ENCODE peak calls at places on chromosome X, in five cellular contexts. V is mesendoderm, F is IMR-90, L is kidney, H is cardiac muscle cell. D is an unnamed sample.

GRCh38 chrX:2188316-2188715 is 312.5 kb downstream of the DHRSX start:
- DNase-seq in V (peak; percentile 79), F (no peak), L (no peak), H (no peak), D (no peak)

GRCh38 chrX:16662402-16662801 is 12.4 kb downstream of the S100G start:
- DNase-seq in V (no peak), F (no peak), L (no peak), H (no peak), D (no peak)

GRCh38 chrX:52346462-52347165 is 22.2 kb upstream of the XAGE2 start:
- DNase-seq in V (peak; percentile 12), F (peak; percentile 4), L (no peak), H (no peak), D (no peak)

GRCh38 chrX:133413218-133413925 is 1.9 kb downstream of the GPC4 start:
- DNase-seq in V (no peak), F (no peak), L (peak; percentile 69), H (peak; percentile 63), D (no peak)

GRCh38 chrX:50697691-50698090 is 116.3 kb downstream of the SHROOM4 start:
- DNase-seq in V (peak; percentile 85), F (peak; percentile 79), L (no peak), H (peak; percentile 46), D (no peak)

GRCh38 chrX:153946910-153947769 is 2.7 kb upstream of the RENBP start:
- DNase-seq in V (peak; percentile 84), F (peak; percentile 68), L (no peak), H (peak; percentile 78), D (no peak)

GRCh38 chrX:142266417-142266816 is 61.3 kb upstream of the MAGEC2 start:
- DNase-seq in V (no peak), F (no peak), L (no peak), H (no peak), D (no peak)

GRCh38 chrX:79413009-79413408 is 45.9 kb upstream of the ITM2A start:
- DNase-seq in V (peak; percentile 12), F (peak; percentile 1), L (no peak), H (peak; percentile 14), D (no peak)

GRCh38 chrX:109643687-109644086 is 18.7 kb upstream of the KCNE5 start:
- DNase-seq in V (no peak), F (no peak), L (no peak), H (no peak), D (no peak)

GRCh38 chrX:125005863-125006262 is 313.8 kb upstream of the TEX13C start:
- DNase-seq in V (no peak), F (no peak), L (peak; percentile 22), H (no peak), D (no peak)

GRCh38 chrX:21655901-21656586 is 2.1 kb downstream of the KLHL34 start:
- DNase-seq in V (no peak), F (no peak), L (peak; percentile 66), H (no peak), D (peak; percentile 50)

GRCh38 chrX:134745636-134746378 is 87.5 kb upstream of the PLAC1 start:
- DNase-seq in V (no peak), F (no peak), L (no peak), H (no peak), D (no peak)

GRCh38 chrX:56978172-56978571 is 17.2 kb downstream of the SPIN3 start:
- DNase-seq in V (peak; percentile 62), F (peak; percentile 44), L (no peak), H (peak; percentile 25), D (no peak)

GRCh38 chrX:85243761-85244410 is at the start of the genes SATL1 and ZNF711:
- DNase-seq in V (peak; percentile 95), F (peak; percentile 51), L (peak; percentile 74), H (peak; percentile 91), D (no peak)

GRCh38 chrX:154967603-154968002 is 54.9 kb downstream of the F8 start:
- DNase-seq in V (no peak), F (peak; percentile 5), L (no peak), H (no peak), D (no peak)

GRCh38 chrX:47235691-47236103 is 2.9 kb downstream of the USP11 start:
- DNase-seq in V (no peak), F (peak; percentile 6), L (no peak), H (no peak), D (no peak)

GRCh38 chrX:1686642-1687041 is 71.8 kb downstream of the ASMT start:
- DNase-seq in V (no peak), F (no peak), L (no peak), H (no peak), D (no peak)

GRCh38 chrX:17375631-17376380 is 806 bp downstream of the NHS start:
- DNase-seq in V (peak; percentile 47), F (peak; percentile 22), L (peak; percentile 76), H (peak; percentile 69), D (no peak)

GRCh38 chrX:71167031-71167781 is 22.6 kb downstream of the NLGN3 start:
- DNase-seq in V (no peak), F (no peak), L (no peak), H (no peak), D (no peak)

GRCh38 chrX:70279081-70279480 is 2.9 kb upstream of the RAB41 start:
- DNase-seq in V (no peak), F (no peak), L (no peak), H (no peak), D (no peak)

GRCh38 chrX:44012484-44013096 is 39.4 kb upstream of the NDP start:
- DNase-seq in V (no peak), F (peak; percentile 41), L (no peak), H (no peak), D (no peak)

GRCh38 chrX:10079155-10079711 is 77.5 kb upstream of the CLCN4 start:
- DNase-seq in V (no peak), F (peak; percentile 11), L (no peak), H (no peak), D (no peak)

GRCh38 chrX:10085223-10085622 is 71.6 kb upstream of the CLCN4 start:
- DNase-seq in V (peak; percentile 30), F (no peak), L (no peak), H (no peak), D (no peak)

GRCh38 chrX:10087391-10087790 is 69.4 kb upstream of the CLCN4 start:
- DNase-seq in V (no peak), F (no peak), L (no peak), H (no peak), D (no peak)

GRCh38 chrX:10086683-10087082 is 70.1 kb upstream of the CLCN4 start:
- DNase-seq in V (no peak), F (no peak), L (no peak), H (no peak), D (no peak)

DNA sequence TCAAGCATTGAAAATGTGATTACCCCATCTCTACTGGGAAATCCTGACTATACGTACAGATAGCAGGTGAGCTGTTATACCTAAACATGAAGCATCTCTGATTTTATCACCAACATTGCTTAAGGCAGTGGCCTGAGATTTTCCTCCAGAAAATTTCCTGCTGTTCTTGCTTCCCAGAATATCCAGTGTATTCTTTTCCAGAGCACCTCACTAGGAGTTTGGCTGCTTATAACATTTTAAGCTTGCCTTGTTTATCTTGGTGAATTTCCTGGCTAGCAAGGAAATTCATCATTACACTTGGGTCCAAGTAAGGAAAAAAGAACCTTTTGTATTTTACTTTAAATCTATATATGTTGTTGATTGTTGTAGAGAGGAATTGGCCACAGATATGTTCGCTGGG is 73.0 kb upstream of the CLCN4 start:
- DNase-seq in V (no peak), F (no peak), L (no peak), H (no peak), D (no peak)
- H3K4me3 ChIP-seq in V (no peak overlapping the region), F (no peak overlapping the region), L (no peak overlapping the region), H (no peak overlapping the region), D (peak overlapping the region; percentile 53)

GRCh38 chrX:25068340-25068739 is 52.6 kb upstream of the ARX start:
- DNase-seq in V (no peak), F (no peak), L (no peak), H (no peak), D (no peak)

GRCh38 chrX:25070038-25070437 is 54.3 kb upstream of the ARX start:
- DNase-seq in V (no peak), F (no peak), L (no peak), H (no peak), D (no peak)

GRCh38 chrX:25066131-25066530 is 50.4 kb upstream of the ARX start:
- DNase-seq in V (no peak), F (no peak), L (no peak), H (no peak), D (no peak)

GRCh38 chrX:25069209-25069608 is 53.4 kb upstream of the ARX start:
- DNase-seq in V (no peak), F (no peak), L (no peak), H (no peak), D (no peak)

DNA sequence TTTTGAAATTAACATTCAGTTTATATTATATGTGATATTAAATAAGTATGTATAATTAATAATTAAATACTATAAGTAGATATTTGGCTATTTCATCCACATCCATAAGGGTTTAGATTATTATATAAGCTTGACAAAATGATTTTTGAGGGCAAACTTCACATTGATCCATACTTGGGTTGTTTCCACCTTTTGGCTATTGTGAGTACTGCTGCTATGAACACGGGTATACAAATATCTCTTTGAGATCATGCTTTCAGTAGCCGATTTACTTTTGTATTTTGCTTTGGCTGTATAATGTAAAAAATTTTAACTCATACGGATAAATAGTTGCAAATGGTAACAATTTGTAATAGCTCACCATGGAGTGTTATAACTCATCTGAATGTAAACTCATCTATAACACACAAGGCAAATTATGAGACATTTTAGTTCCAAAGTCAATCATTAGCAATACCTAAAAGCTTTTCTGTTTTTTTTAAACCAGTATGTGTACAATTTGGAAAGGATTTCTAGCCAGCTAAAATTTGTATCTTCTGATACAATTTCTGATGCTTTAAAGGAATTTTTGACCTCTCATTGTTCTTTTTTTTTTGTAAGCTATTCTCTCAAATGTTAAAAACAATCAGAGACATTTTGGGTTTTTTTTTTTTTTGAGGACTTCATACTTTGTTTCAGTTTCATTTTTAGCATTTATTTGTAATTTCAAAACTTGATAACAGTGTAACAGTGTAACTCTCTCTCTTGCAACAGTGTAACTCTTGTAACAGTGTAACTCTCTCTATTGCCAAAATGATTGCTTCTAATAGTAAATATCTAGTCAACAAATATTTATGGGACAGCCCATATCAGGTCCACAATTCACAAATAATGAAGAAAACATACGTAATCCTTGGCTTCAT is 51.8 kb upstream of the ARX start:
- DNase-seq in V (no peak), F (no peak), L (no peak), H (no peak), D (no peak)
- H3K4me3 ChIP-seq in V (no peak overlapping the region), F (no peak overlapping the region), L (no peak overlapping the region), H (no peak overlapping the region), D (no peak overlapping the region)

DNA sequence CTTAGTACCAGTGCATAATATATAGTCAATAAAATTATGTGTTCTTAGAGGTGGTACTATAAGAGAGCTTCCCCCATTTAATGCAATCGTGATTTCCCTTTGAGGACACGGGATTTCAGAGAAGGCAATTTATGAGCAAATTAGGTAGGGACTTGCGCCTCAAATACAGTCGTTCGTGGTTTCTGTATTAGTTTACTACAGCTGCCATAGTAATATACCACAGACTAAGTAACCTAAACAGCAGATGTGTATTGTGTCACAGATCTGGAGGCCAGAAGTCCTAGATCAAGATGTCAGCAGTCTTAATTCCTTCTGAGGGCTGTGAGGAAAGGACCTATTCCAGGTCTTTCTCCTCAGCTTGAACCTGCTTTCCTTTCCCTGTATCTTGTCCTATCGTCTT is 1.5 kb upstream of the PUDP start:
- DNase-seq in V (no peak), F (no peak), L (no peak), H (no peak), D (no peak)
- H3K4me3 ChIP-seq in V (no peak overlapping the region), F (no peak overlapping the region), L (no peak overlapping the region), H (no peak overlapping the region), D (no peak overlapping the region)

GRCh38 chrX:9163153-9163790 is 129.3 kb upstream of the FAM9B start:
- DNase-seq in V (no peak), F (peak; percentile 55), L (no peak), H (no peak), D (no peak)
- H3K4me3 ChIP-seq in V (no peak overlapping the region), F (no peak overlapping the region), L (no peak overlapping the region), H (no peak overlapping the region), D (no peak overlapping the region)

GRCh38 chrX:140712413-140713173 is 3.0 kb downstream of the LINC00632 start:
- DNase-seq in V (peak; percentile 94), F (peak; percentile 55), L (peak; percentile 78), H (peak; percentile 62), D (peak; percentile 83)
- H3K4me3 ChIP-seq in V (no peak overlapping the region), F (peak overlapping the region; percentile 18), L (no peak overlapping the region), H (no peak overlapping the region), D (peak overlapping the region; percentile 60)